ENCODE peak calls at places on chromosome 14, in ten cellular contexts. L is T-helper 1 cell; X is GDM1; D is KG1; W is fibroblast of the aortic adventitia; T is substantia nigra; M is myocyte; C is RPMI8226; J is COR-L47; Q is activated CD8-positive, alpha-beta memory T cell treated with anti-CD3 and anti-CD28 coated beads for 4 hours. S is an unnamed sample.

GRCh38 chr14:58239259-58240210 is 5.1 kb upstream of the PSMA3 start:
- DNase-seq in L (peak), X (peak), D (peak), W (peak), T (peak), M (peak), C (peak), J (peak), Q (peak), S (peak)

GRCh38 chr14:105070760-105071137 is 5.5 kb upstream of the GPR132 start:
- DNase-seq in L (no peak), X (no peak), D (no peak), W (no peak), T (no peak), M (no peak), C (no peak), J (no peak), Q (no peak), S (no peak)

GRCh38 chr14:68576496-68577244 is 216.2 kb downstream of the ZFP36L1 start:
- DNase-seq in L (no peak), X (no peak), D (no peak), W (peak), T (no peak), M (no peak), C (no peak), J (no peak), Q (no peak), S (no peak)

GRCh38 chr14:55125403-55125802 is 3.6 kb upstream of the LGALS3 start:
- DNase-seq in L (peak), X (peak), D (no peak), W (no peak), T (no peak), M (no peak), C (peak), J (no peak), Q (no peak), S (no peak)

GRCh38 chr14:24443053-24443683 is 592 bp upstream of the SDR39U1 start:
- DNase-seq in L (no peak), X (no peak), D (no peak), W (no peak), T (no peak), M (peak), C (no peak), J (no peak), Q (no peak), S (no peak)

GRCh38 chr14:94143239-94143638 is 13.8 kb upstream of the IFI27L2 start:
- DNase-seq in L (no peak), X (no peak), D (no peak), W (no peak), T (no peak), M (no peak), C (no peak), J (no peak), Q (no peak), S (no peak)

GRCh38 chr14:89775161-89775560 is 179.4 kb downstream of the EFCAB11 start:
- DNase-seq in L (no peak), X (no peak), D (no peak), W (no peak), T (no peak), M (no peak), C (no peak), J (no peak), Q (no peak), S (no peak)

GRCh38 chr14:68983210-68983609 is 4.1 kb upstream of the ACTN1 start:
- DNase-seq in L (no peak), X (no peak), D (no peak), W (peak), T (no peak), M (no peak), C (no peak), J (no peak), Q (no peak), S (no peak)

GRCh38 chr14:99809376-99809775 is 16.2 kb downstream of the EML1 start:
- DNase-seq in L (no peak), X (no peak), D (no peak), W (peak), T (no peak), M (no peak), C (no peak), J (no peak), Q (no peak), S (peak)

GRCh38 chr14:49966971-49967630 is 74.2 kb downstream of the ARF6 start:
- DNase-seq in L (no peak), X (no peak), D (no peak), W (no peak), T (no peak), M (no peak), C (no peak), J (no peak), Q (no peak), S (no peak)

GRCh38 chr14:69650948-69651369 is 39.6 kb downstream of the SUSD6 start:
- DNase-seq in L (no peak), X (no peak), D (no peak), W (no peak), T (no peak), M (no peak), C (no peak), J (no peak), Q (no peak), S (no peak)

GRCh38 chr14:31937730-31938346 is 139.3 kb upstream of the ARHGAP5 start:
- DNase-seq in L (peak), X (peak), D (no peak), W (peak), T (no peak), M (peak), C (peak), J (no peak), Q (peak), S (no peak)

GRCh38 chr14:102977475-102977874 is 55.0 kb downstream of the AMN start:
- DNase-seq in L (no peak), X (no peak), D (no peak), W (no peak), T (no peak), M (no peak), C (no peak), J (no peak), Q (no peak), S (no peak)

GRCh38 chr14:88895116-88895515 is 70.7 kb downstream of the TTC8 start:
- DNase-seq in L (no peak), X (no peak), D (no peak), W (peak), T (no peak), M (peak), C (no peak), J (peak), Q (no peak), S (no peak)

GRCh38 chr14:69313176-69313575 is 53.2 kb downstream of the GALNT16 start:
- DNase-seq in L (no peak), X (no peak), D (no peak), W (no peak), T (no peak), M (no peak), C (no peak), J (no peak), Q (no peak), S (no peak)

GRCh38 chr14:63928744-63929174 is 76.0 kb downstream of the SYNE2 start:
- DNase-seq in L (no peak), X (no peak), D (no peak), W (peak), T (no peak), M (no peak), C (no peak), J (peak), Q (no peak), S (no peak)

GRCh38 chr14:33851366-33851765 is 99.5 kb downstream of the EGLN3 start:
- DNase-seq in L (no peak), X (no peak), D (no peak), W (no peak), T (no peak), M (no peak), C (no peak), J (no peak), Q (no peak), S (no peak)

GRCh38 chr14:72942934-72943333 is 16.7 kb downstream of the DCAF4 start:
- DNase-seq in L (no peak), X (no peak), D (no peak), W (no peak), T (no peak), M (no peak), C (no peak), J (no peak), Q (no peak), S (no peak)

GRCh38 chr14:85764809-85765208 is 234.9 kb downstream of the FLRT2 start:
- DNase-seq in L (no peak), X (no peak), D (no peak), W (peak), T (no peak), M (peak), C (no peak), J (no peak), Q (no peak), S (peak)

GRCh38 chr14:21070083-21070609 is at the start of gene ARHGEF40:
- DNase-seq in L (no peak), X (no peak), D (no peak), W (peak), T (peak), M (peak), C (peak), J (no peak), Q (no peak), S (peak)

GRCh38 chr14:63717704-63718103 is 10.2 kb downstream of the SGPP1 start:
- DNase-seq in L (no peak), X (no peak), D (no peak), W (peak), T (no peak), M (peak), C (no peak), J (peak), Q (no peak), S (no peak)

GRCh38 chr14:28746247-28746646 is 20.3 kb upstream of the FOXG1 start:
- DNase-seq in L (no peak), X (no peak), D (no peak), W (no peak), T (no peak), M (no peak), C (no peak), J (no peak), Q (no peak), S (no peak)

GRCh38 chr14:67495827-67496226 is 7.3 kb upstream of the TMEM229B start:
- DNase-seq in L (no peak), X (no peak), D (no peak), W (no peak), T (no peak), M (no peak), C (no peak), J (no peak), Q (no peak), S (no peak)

GRCh38 chr14:71372411-71372838 is 465.2 kb downstream of the PCNX1 start:
- DNase-seq in L (no peak), X (no peak), D (no peak), W (peak), T (no peak), M (no peak), C (no peak), J (no peak), Q (no peak), S (no peak)

GRCh38 chr14:100399052-100399849 is 76.1 kb downstream of the SLC25A47 start:
- DNase-seq in L (no peak), X (no peak), D (no peak), W (no peak), T (no peak), M (no peak), C (no peak), J (no peak), Q (no peak), S (no peak)

GRCh38 chr14:50985124-50985815 is 41.0 kb upstream of the PYGL start:
- DNase-seq in L (no peak), X (no peak), D (no peak), W (peak), T (peak), M (peak), C (no peak), J (no peak), Q (no peak), S (no peak)

GRCh38 chr14:83006071-83006670 is 1472.5 kb upstream of the SEL1L start:
- DNase-seq in L (no peak), X (no peak), D (no peak), W (no peak), T (no peak), M (no peak), C (no peak), J (peak), Q (no peak), S (no peak)

GRCh38 chr14:103623883-103624482 is 5.0 kb upstream of the KLC1 start:
- DNase-seq in L (no peak), X (no peak), D (no peak), W (no peak), T (no peak), M (peak), C (no peak), J (no peak), Q (no peak), S (no peak)

GRCh38 chr14:66036598-66036997 is 449.6 kb upstream of the CCDC196 start:
- DNase-seq in L (no peak), X (no peak), D (no peak), W (peak), T (no peak), M (no peak), C (no peak), J (no peak), Q (no peak), S (no peak)

GRCh38 chr14:42872775-42873174 is 1266.1 kb downstream of the LRFN5 start:
- DNase-seq in L (no peak), X (no peak), D (no peak), W (no peak), T (no peak), M (no peak), C (no peak), J (no peak), Q (no peak), S (no peak)

GRCh38 chr14:38731962-38732361 is 371.1 kb downstream of the SEC23A start:
- DNase-seq in L (no peak), X (no peak), D (no peak), W (no peak), T (no peak), M (no peak), C (no peak), J (no peak), Q (no peak), S (no peak)